ENCODE peak calls at places on chromosome 10, in four cellular contexts. B is aorta; C is right cardiac atrium; L is central memory CD8-positive, alpha-beta T cell. U is an unnamed sample.

GRCh38 chr10:110408203-110408871 is 89.4 kb upstream of the DUSP5 start:
- ATAC-seq in B (no peak), C (peak), L (no peak), U (no peak)

GRCh38 chr10:50360486-50360885 is 109.2 kb upstream of the ASAH2 start:
- ATAC-seq in B (peak), C (peak), L (no peak), U (no peak)

GRCh38 chr10:48744587-48744986 is 59.9 kb downstream of the WDFY4 start:
- ATAC-seq in B (no peak), C (no peak), L (no peak), U (peak)

GRCh38 chr10:78412605-78413004 is 378.9 kb downstream of the RPS24 start:
- ATAC-seq in B (no peak), C (no peak), L (no peak), U (no peak)

GRCh38 chr10:49108656-49109055 is 6.7 kb downstream of the VSTM4 start:
- ATAC-seq in B (no peak), C (no peak), L (no peak), U (no peak)

GRCh38 chr10:27715505-27715904 is 30.1 kb downstream of the MKX start:
- ATAC-seq in B (peak), C (no peak), L (no peak), U (no peak)

GRCh38 chr10:62049815-62050626 is 148.5 kb downstream of the ARID5B start:
- ATAC-seq in B (no peak), C (no peak), L (no peak), U (no peak)

GRCh38 chr10:101014230-101014884 is 14.7 kb downstream of the LZTS2 start:
- ATAC-seq in B (peak), C (peak), L (no peak), U (no peak)

GRCh38 chr10:76168437-76168836 is 737.0 kb downstream of the LRMDA start:
- ATAC-seq in B (no peak), C (no peak), L (no peak), U (no peak)

GRCh38 chr10:72106154-72106849 is 18.0 kb upstream of the SPOCK2 start:
- ATAC-seq in B (no peak), C (no peak), L (no peak), U (no peak)

GRCh38 chr10:30125484-30125883 is 66.1 kb upstream of the JCAD start:
- ATAC-seq in B (no peak), C (no peak), L (no peak), U (no peak)

U was measured in stimulated activated memory B cell treated with anti-CD40 and anti-IgM and Interleukin-4, amounts not matched to agents 10 μg/mL and 1 μg/mL and 100 μg/mL, for 72 hours.